ENCODE peak calls at places on chromosomes 3 and 15, in five cellular contexts. One of them, this sample, is unnamed. For H3K27me3, the result is how much of the 10 kb centered on the place peaks cover.

GRCh38 chr3:107206141-107206540 is 171.1 kb upstream of the CCDC54 start:
- DNase-seq in CD8-positive, alpha-beta memory T cell: no peak
- DNase-seq in cardiac muscle cell: peak
- DNase-seq in endothelial cell of umbilical vein: peak
- DNase-seq in IMR-90: peak
- DNase-seq in this sample: no peak

GRCh38 chr3:165994293-165994692 is 157.1 kb upstream of the BCHE start:
- DNase-seq in CD8-positive, alpha-beta memory T cell: no peak
- DNase-seq in cardiac muscle cell: no peak
- DNase-seq in endothelial cell of umbilical vein: no peak
- DNase-seq in IMR-90: no peak
- DNase-seq in this sample: no peak

GRCh38 chr3:20837676-20838302 is 651.8 kb upstream of the SGO1 start:
- DNase-seq in CD8-positive, alpha-beta memory T cell: no peak
- DNase-seq in cardiac muscle cell: no peak
- DNase-seq in endothelial cell of umbilical vein: no peak
- DNase-seq in IMR-90: no peak
- DNase-seq in this sample: no peak

GRCh38 chr3:43394071-43394501 is 107.7 kb downstream of the SNRK start:
- DNase-seq in CD8-positive, alpha-beta memory T cell: no peak
- DNase-seq in cardiac muscle cell: peak
- DNase-seq in endothelial cell of umbilical vein: peak
- DNase-seq in IMR-90: peak
- DNase-seq in this sample: no peak

GRCh38 chr3:119310052-119310451 is 15.9 kb downstream of the ARHGAP31 start:
- DNase-seq in CD8-positive, alpha-beta memory T cell: no peak
- DNase-seq in cardiac muscle cell: peak
- DNase-seq in endothelial cell of umbilical vein: no peak
- DNase-seq in IMR-90: peak
- DNase-seq in this sample: no peak

GRCh38 chr3:159765025-159765859 is 223.4 kb upstream of the IL12A start:
- DNase-seq in CD8-positive, alpha-beta memory T cell: no peak
- DNase-seq in cardiac muscle cell: peak
- DNase-seq in endothelial cell of umbilical vein: peak
- DNase-seq in IMR-90: peak
- DNase-seq in this sample: no peak

GRCh38 chr3:197317250-197317963 is 19.0 kb upstream of the DLG1 start:
- DNase-seq in CD8-positive, alpha-beta memory T cell: no peak
- DNase-seq in cardiac muscle cell: peak
- DNase-seq in endothelial cell of umbilical vein: no peak
- DNase-seq in IMR-90: peak
- DNase-seq in this sample: no peak

GRCh38 chr15:56040081-56041035 is 46.9 kb upstream of the NEDD4 start:
- DNase-seq in CD8-positive, alpha-beta memory T cell: no peak
- DNase-seq in cardiac muscle cell: peak
- DNase-seq in endothelial cell of umbilical vein: peak
- DNase-seq in IMR-90: peak
- DNase-seq in this sample: no peak

GRCh38 chr3:144643778-144644191 is 672.2 kb downstream of the DIPK2A start:
- DNase-seq in CD8-positive, alpha-beta memory T cell: no peak
- DNase-seq in cardiac muscle cell: peak
- DNase-seq in endothelial cell of umbilical vein: no peak
- DNase-seq in IMR-90: peak
- DNase-seq in this sample: no peak

GRCh38 chr15:64687167-64688085 is 88.0 kb downstream of the RBPMS2 start:
- DNase-seq in CD8-positive, alpha-beta memory T cell: no peak
- DNase-seq in cardiac muscle cell: no peak
- DNase-seq in endothelial cell of umbilical vein: no peak
- DNase-seq in IMR-90: no peak
- DNase-seq in this sample: no peak
- H3K27ac ChIP-seq in CD8-positive, alpha-beta memory T cell: no peak
- H3K27ac ChIP-seq in cardiac muscle cell: peak
- H3K27ac ChIP-seq in endothelial cell of umbilical vein: no peak
- H3K27ac ChIP-seq in IMR-90: no peak
- H3K27ac ChIP-seq in this sample: no peak

DNA sequence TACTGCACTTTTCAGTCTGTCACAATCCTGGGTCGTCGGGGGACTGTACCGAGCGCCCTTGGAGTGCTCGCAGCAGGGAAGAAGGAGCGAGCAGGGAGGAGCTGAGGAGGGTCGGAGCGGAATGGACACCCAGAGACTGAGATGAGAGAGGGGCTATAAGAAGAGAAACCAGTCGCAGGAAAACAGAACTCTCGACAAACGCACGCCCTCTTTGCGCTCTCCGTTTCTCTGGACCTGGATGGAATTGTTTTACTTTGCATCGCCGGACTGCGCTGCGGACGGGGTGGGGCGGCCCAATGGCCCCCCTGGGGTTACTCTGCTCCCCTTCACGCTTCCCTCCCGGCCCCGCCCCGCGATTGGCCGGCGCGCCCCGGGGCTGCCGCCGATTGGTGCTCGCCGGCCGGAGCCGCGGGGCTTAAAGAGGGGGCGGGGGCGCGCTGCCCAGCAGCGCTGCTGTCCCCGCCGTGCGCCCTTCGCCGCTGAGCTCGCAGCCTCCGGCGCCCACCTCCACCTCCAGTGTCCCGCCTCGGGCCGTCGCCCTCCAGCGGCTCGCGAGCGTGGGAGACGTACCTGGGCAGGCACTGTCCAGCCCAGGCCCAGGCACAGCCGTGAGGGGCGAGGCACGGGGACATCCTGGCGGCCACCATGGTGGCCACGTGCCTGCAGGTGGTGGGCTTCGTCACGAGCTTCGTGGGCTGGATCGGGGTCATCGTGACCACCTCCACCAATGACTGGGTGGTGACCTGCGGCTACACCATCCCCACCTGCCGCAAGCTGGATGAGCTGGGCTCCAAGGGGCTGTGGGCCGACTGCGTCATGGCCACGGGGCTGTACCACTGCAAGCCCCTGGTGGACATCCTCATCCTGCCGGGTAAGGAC is at the start of gene CLDN11:
- DNase-seq in CD8-positive, alpha-beta memory T cell: no peak
- DNase-seq in cardiac muscle cell: peak
- DNase-seq in endothelial cell of umbilical vein: peak
- DNase-seq in IMR-90: peak
- DNase-seq in this sample: no peak
- H3K4me3 ChIP-seq in CD8-positive, alpha-beta memory T cell: peak
- H3K4me3 ChIP-seq in cardiac muscle cell: peak
- H3K4me3 ChIP-seq in endothelial cell of umbilical vein: peak
- H3K4me3 ChIP-seq in IMR-90: peak
- H3K4me3 ChIP-seq in this sample: peak

DNA sequence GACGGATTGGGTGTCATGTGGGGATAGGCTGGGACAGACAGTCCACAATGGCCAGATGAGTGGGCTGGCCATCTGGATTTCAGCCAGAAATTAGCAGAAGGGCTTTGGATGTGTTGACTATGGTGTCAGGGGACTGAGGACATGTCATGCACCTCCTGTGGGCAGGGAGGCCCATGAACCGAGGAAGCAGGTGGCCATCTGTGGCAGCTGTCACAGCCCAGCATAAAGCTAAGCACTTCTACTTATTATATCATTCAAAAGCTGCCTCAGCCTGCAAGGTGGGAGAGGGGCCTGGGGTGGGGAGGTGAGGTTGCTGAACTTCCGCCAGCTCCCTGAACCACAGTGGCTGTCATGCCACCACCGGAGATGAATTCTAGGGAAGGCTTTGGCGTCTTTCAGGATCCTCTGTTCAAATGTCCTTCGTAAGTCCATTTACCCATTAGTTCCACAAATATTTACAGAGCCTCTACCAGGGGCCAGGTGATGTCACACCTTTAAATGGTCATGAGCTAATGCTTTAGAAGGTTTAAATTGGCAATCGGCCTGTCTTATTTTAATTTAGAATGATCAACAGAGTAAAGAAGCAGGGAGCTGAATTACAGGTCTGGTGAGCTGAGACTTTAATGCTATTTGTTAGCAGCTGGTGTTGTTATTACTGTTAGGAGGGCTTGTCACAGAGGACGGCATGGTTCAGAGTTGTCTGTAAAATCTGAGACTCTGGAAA is 23.6 kb upstream of the CAV3 start:
- DNase-seq in CD8-positive, alpha-beta memory T cell: no peak
- DNase-seq in cardiac muscle cell: no peak
- DNase-seq in endothelial cell of umbilical vein: no peak
- DNase-seq in IMR-90: no peak
- DNase-seq in this sample: no peak
- H3K27me3 ChIP-seq in CD8-positive, alpha-beta memory T cell: under half
- H3K27me3 ChIP-seq in cardiac muscle cell: under half
- H3K27me3 ChIP-seq in endothelial cell of umbilical vein: under half
- H3K27me3 ChIP-seq in IMR-90: under half
- H3K27me3 ChIP-seq in this sample: under half

DNA sequence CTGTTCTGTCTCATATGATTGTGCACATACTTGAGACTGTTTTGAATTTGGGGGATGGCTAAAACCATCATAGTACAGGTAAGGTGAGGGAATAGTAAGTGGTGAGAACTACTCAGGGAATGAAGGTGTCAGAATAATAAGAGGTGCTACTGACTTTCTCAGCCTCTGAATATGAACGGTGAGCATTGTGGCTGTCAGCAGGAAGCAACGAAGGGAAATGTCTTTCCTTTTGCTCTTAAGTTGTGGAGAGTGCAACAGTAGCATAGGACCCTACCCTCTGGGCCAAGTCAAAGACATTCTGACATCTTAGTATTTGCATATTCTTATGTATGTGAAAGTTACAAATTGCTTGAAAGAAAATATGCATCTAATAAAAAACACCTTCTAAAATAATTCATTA is 5.1 kb downstream of the CCR5 start:
- DNase-seq in CD8-positive, alpha-beta memory T cell: no peak
- DNase-seq in cardiac muscle cell: no peak
- DNase-seq in endothelial cell of umbilical vein: no peak
- DNase-seq in IMR-90: no peak
- DNase-seq in this sample: no peak
- H3K27ac ChIP-seq in CD8-positive, alpha-beta memory T cell: no peak
- H3K27ac ChIP-seq in cardiac muscle cell: no peak
- H3K27ac ChIP-seq in endothelial cell of umbilical vein: no peak
- H3K27ac ChIP-seq in IMR-90: no peak
- H3K27ac ChIP-seq in this sample: no peak

GRCh38 chr15:31090741-31091140 is 10.8 kb downstream of the TRPM1 start:
- DNase-seq in CD8-positive, alpha-beta memory T cell: no peak
- DNase-seq in cardiac muscle cell: no peak
- DNase-seq in endothelial cell of umbilical vein: no peak
- DNase-seq in IMR-90: no peak
- DNase-seq in this sample: no peak

GRCh38 chr15:31089361-31090047 is 12.0 kb downstream of the TRPM1 start:
- DNase-seq in CD8-positive, alpha-beta memory T cell: no peak
- DNase-seq in cardiac muscle cell: no peak
- DNase-seq in endothelial cell of umbilical vein: no peak
- DNase-seq in IMR-90: no peak
- DNase-seq in this sample: no peak

GRCh38 chr15:31096563-31096962 is 5.0 kb downstream of the TRPM1 start:
- DNase-seq in CD8-positive, alpha-beta memory T cell: no peak
- DNase-seq in cardiac muscle cell: no peak
- DNase-seq in endothelial cell of umbilical vein: no peak
- DNase-seq in IMR-90: no peak
- DNase-seq in this sample: no peak

GRCh38 chr15:31088672-31089360 is 12.7 kb downstream of the TRPM1 start:
- DNase-seq in CD8-positive, alpha-beta memory T cell: no peak
- DNase-seq in cardiac muscle cell: no peak
- DNase-seq in endothelial cell of umbilical vein: no peak
- DNase-seq in IMR-90: no peak
- DNase-seq in this sample: no peak

GRCh38 chr15:31091531-31091930 is 10.0 kb downstream of the TRPM1 start:
- DNase-seq in CD8-positive, alpha-beta memory T cell: no peak
- DNase-seq in cardiac muscle cell: peak
- DNase-seq in endothelial cell of umbilical vein: no peak
- DNase-seq in IMR-90: peak
- DNase-seq in this sample: no peak
- H3K4me3 ChIP-seq in CD8-positive, alpha-beta memory T cell: no peak
- H3K4me3 ChIP-seq in cardiac muscle cell: no peak
- H3K4me3 ChIP-seq in endothelial cell of umbilical vein: no peak
- H3K4me3 ChIP-seq in IMR-90: no peak
- H3K4me3 ChIP-seq in this sample: no peak

DNA sequence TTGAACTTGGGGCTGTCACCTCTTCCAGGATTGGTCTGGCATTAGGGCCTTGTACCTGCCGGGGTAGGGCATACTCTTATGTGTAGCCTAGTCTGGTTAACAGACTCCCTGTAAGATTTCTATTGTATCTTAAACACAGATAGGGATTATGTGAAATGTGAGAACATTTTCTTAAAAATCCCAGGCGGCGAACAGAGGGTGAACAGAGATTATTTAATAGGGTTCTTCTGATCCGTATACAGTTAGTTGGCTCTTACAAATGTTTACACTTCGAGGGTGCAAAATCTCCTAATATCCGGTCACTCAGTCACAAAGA is 791 bp downstream of the PLCL2 start:
- DNase-seq in CD8-positive, alpha-beta memory T cell: no peak
- DNase-seq in cardiac muscle cell: no peak
- DNase-seq in endothelial cell of umbilical vein: no peak
- DNase-seq in IMR-90: no peak
- DNase-seq in this sample: no peak
- H3K27me3 ChIP-seq in CD8-positive, alpha-beta memory T cell: under half
- H3K27me3 ChIP-seq in cardiac muscle cell: under half
- H3K27me3 ChIP-seq in endothelial cell of umbilical vein: under half
- H3K27me3 ChIP-seq in IMR-90: under half
- H3K27me3 ChIP-seq in this sample: under half

DNA sequence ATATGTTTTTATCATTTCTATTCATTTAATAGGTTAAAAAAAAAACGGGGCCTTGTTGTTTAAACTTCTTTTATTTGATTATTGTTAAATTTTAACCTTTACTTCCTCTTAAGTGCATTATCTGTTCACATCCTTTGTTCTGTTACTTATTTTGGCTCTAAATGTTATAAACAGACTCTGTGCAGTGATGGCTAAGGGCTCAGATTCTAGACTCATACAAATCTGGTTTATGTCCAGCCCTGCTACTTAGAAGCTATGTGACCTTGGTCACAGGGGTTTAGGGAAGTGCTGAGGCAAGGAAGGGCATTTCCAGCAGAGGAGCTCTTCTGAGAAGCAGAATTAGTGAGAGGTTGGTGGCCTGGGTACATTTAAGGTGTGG is 55.3 kb upstream of the VILL start:
- DNase-seq in CD8-positive, alpha-beta memory T cell: no peak
- DNase-seq in cardiac muscle cell: peak
- DNase-seq in endothelial cell of umbilical vein: peak
- DNase-seq in IMR-90: peak
- DNase-seq in this sample: no peak
- H3K27ac ChIP-seq in CD8-positive, alpha-beta memory T cell: no peak
- H3K27ac ChIP-seq in cardiac muscle cell: peak
- H3K27ac ChIP-seq in endothelial cell of umbilical vein: peak
- H3K27ac ChIP-seq in IMR-90: peak
- H3K27ac ChIP-seq in this sample: no peak

GRCh38 chr3:46881819-46882376 is 4.4 kb downstream of the PTH1R start:
- DNase-seq in CD8-positive, alpha-beta memory T cell: no peak
- DNase-seq in cardiac muscle cell: peak
- DNase-seq in endothelial cell of umbilical vein: no peak
- DNase-seq in IMR-90: no peak
- DNase-seq in this sample: no peak
- H3K4me3 ChIP-seq in CD8-positive, alpha-beta memory T cell: no peak
- H3K4me3 ChIP-seq in cardiac muscle cell: peak
- H3K4me3 ChIP-seq in endothelial cell of umbilical vein: no peak
- H3K4me3 ChIP-seq in IMR-90: peak
- H3K4me3 ChIP-seq in this sample: no peak